ENCODE peak calls at places on chromosomes 6 and 20, in eight cellular contexts. F is SJSA1, Q is right lobe of liver, Z is DMS153, X is psoas muscle, N is NCI-H1105 treated with DMSO at 0.1 percent for 48 hours, U is IMR-90, C is ureter. T is an unnamed sample.

GRCh38 chr20:4445780-4446179 is 275.9 kb upstream of the PRND start:
- DNase-seq in F (no peak), Q (no peak), Z (no peak), X (no peak), N (no peak), U (no peak), C (no peak), T (no peak)

GRCh38 chr20:36540551-36541211 is 638 bp upstream of the MYL9 start:
- DNase-seq in F (no peak), Q (no peak), Z (no peak), X (peak), N (no peak), U (no peak), C (no peak), T (no peak)

GRCh38 chr6:97460394-97460793 is 177.4 kb upstream of the MMS22L start:
- DNase-seq in F (no peak), Q (no peak), Z (no peak), X (no peak), N (no peak), U (no peak), C (no peak), T (no peak)

GRCh38 chr20:49936153-49937022 is at the start of gene RNF114:
- DNase-seq in F (peak), Q (peak), Z (peak), X (peak), N (peak), U (peak), C (peak), T (peak)

GRCh38 chr20:52470561-52470960 is 279.0 kb upstream of the ZFP64 start:
- DNase-seq in F (no peak), Q (no peak), Z (no peak), X (no peak), N (no peak), U (no peak), C (no peak), T (no peak)

GRCh38 chr6:44234101-44235090 is 11.0 kb downstream of the SLC29A1 start:
- DNase-seq in F (peak), Q (peak), Z (no peak), X (peak), N (peak), U (peak), C (peak), T (peak)

GRCh38 chr20:57211949-57212889 is 54.2 kb downstream of the BMP7 start:
- DNase-seq in F (peak), Q (no peak), Z (no peak), X (peak), N (no peak), U (peak), C (peak), T (peak)

GRCh38 chr20:50395258-50395729 is 114.9 kb upstream of the PTPN1 start:
- DNase-seq in F (no peak), Q (peak), Z (no peak), X (peak), N (no peak), U (peak), C (peak), T (peak)

GRCh38 chr6:126788961-126789365 is 329.5 kb upstream of the RSPO3 start:
- DNase-seq in F (no peak), Q (no peak), Z (no peak), X (no peak), N (no peak), U (no peak), C (no peak), T (no peak)

GRCh38 chr6:128504003-128504654 is 16.3 kb downstream of the PTPRK start:
- DNase-seq in F (no peak), Q (no peak), Z (no peak), X (no peak), N (peak), U (no peak), C (no peak), T (no peak)

GRCh38 chr20:53879048-53879684 is 191.2 kb downstream of the BCAS1 start:
- DNase-seq in F (no peak), Q (no peak), Z (no peak), X (no peak), N (no peak), U (no peak), C (no peak), T (no peak)

GRCh38 chr20:5316188-5317158 is at the start of gene PROKR2:
- DNase-seq in F (no peak), Q (no peak), Z (no peak), X (no peak), N (no peak), U (no peak), C (no peak), T (no peak)

GRCh38 chr20:19851863-19852262 is 93.8 kb downstream of the RIN2 start:
- DNase-seq in F (no peak), Q (no peak), Z (no peak), X (no peak), N (no peak), U (no peak), C (no peak), T (no peak)